ENCODE peak calls at places on chromosomes 4 and X, in five cellular contexts. J is lung microvascular endothelial cell; Q is amygdala; B is activated CD4-positive, alpha-beta T cell treated with anti-CD3 and anti-CD28 coated beads, Interleukin-2, amount 50 U/mL, for 4 hours; Y is nephron progenitor cell. H is an unnamed sample.

GRCh38 chrX:44183329-44183728 is 160.1 kb downstream of the EFHC2 start:
- DNase-seq in J (no peak), Q (no peak), B (no peak), Y (no peak), H (no peak)

GRCh38 chrX:149453030-149453429 is 52.1 kb downstream of the IDS start:
- DNase-seq in J (peak; percentile 43), Q (no peak), B (no peak), Y (no peak), H (peak; percentile 0)

GRCh38 chrX:39336709-39337294 is 535.5 kb downstream of the MID1IP1 start:
- DNase-seq in J (peak; percentile 3), Q (no peak), B (no peak), Y (no peak), H (no peak)

GRCh38 chr4:78410651-78411050 is 140.9 kb upstream of the ANXA3 start:
- DNase-seq in J (no peak), Q (no peak), B (no peak), Y (no peak), H (no peak)

GRCh38 chrX:47643926-47644325 is 6.4 kb downstream of the ELK1 start:
- DNase-seq in J (peak; percentile 63), Q (no peak), B (no peak), Y (no peak), H (no peak)

GRCh38 chr4:8780086-8780485 is 91.6 kb downstream of the HMX1 start:
- DNase-seq in J (no peak), Q (no peak), B (no peak), Y (no peak), H (no peak)

GRCh38 chrX:137423241-137423640 is 142.7 kb upstream of the ZIC3 start:
- DNase-seq in J (no peak), Q (no peak), B (no peak), Y (no peak), H (no peak)

GRCh38 chrX:129824620-129825019 is 19.1 kb downstream of the ZDHHC9 start:
- DNase-seq in J (no peak), Q (no peak), B (no peak), Y (no peak), H (no peak)

GRCh38 chr4:151667025-151667424 is 93.8 kb downstream of the GATB start:
- DNase-seq in J (no peak), Q (no peak), B (no peak), Y (no peak), H (no peak)

GRCh38 chr4:3079694-3080123 is 5.2 kb downstream of the HTT start:
- DNase-seq in J (no peak), Q (no peak), B (no peak), Y (no peak), H (no peak)

H was measured in glomerular endothelial cell.